ENCODE peak calls at places on chromosomes 6 and 20, in ten cellular contexts. One of them, this sample, is unnamed.

GRCh38 chr6:157746897-157747296 is 76.1 kb upstream of the SNX9 start:
- DNase-seq in cardiac muscle cell: no peak
- DNase-seq in fibroblast of lung: no peak
- DNase-seq in endodermal cell: peak; percentile 10
- DNase-seq in sigmoid colon: no peak
- DNase-seq in CD8-positive, alpha-beta T cell: no peak
- DNase-seq in lower lobe of right lung: no peak
- DNase-seq in gastrocnemius medialis: no peak
- DNase-seq in upper lobe of right lung: no peak
- DNase-seq in breast epithelium: no peak
- DNase-seq in this sample: no peak

GRCh38 chr20:37898301-37899104 is 4.4 kb upstream of the VSTM2L start:
- DNase-seq in cardiac muscle cell: no peak
- DNase-seq in fibroblast of lung: peak; percentile 74
- DNase-seq in endodermal cell: no peak
- DNase-seq in sigmoid colon: no peak
- DNase-seq in CD8-positive, alpha-beta T cell: no peak
- DNase-seq in lower lobe of right lung: no peak
- DNase-seq in gastrocnemius medialis: no peak
- DNase-seq in upper lobe of right lung: no peak
- DNase-seq in breast epithelium: no peak
- DNase-seq in this sample: no peak

GRCh38 chr6:46440133-46440532 is 51.1 kb downstream of the RCAN2 start:
- DNase-seq in cardiac muscle cell: no peak
- DNase-seq in fibroblast of lung: peak; percentile 18
- DNase-seq in endodermal cell: no peak
- DNase-seq in sigmoid colon: no peak
- DNase-seq in CD8-positive, alpha-beta T cell: no peak
- DNase-seq in lower lobe of right lung: no peak
- DNase-seq in gastrocnemius medialis: no peak
- DNase-seq in upper lobe of right lung: no peak
- DNase-seq in breast epithelium: no peak
- DNase-seq in this sample: no peak

GRCh38 chr20:24337074-24337473 is 132.4 kb upstream of the SYNDIG1 start:
- DNase-seq in cardiac muscle cell: no peak
- DNase-seq in fibroblast of lung: peak; percentile 36
- DNase-seq in endodermal cell: no peak
- DNase-seq in sigmoid colon: no peak
- DNase-seq in CD8-positive, alpha-beta T cell: no peak
- DNase-seq in lower lobe of right lung: no peak
- DNase-seq in gastrocnemius medialis: no peak
- DNase-seq in upper lobe of right lung: no peak
- DNase-seq in breast epithelium: no peak
- DNase-seq in this sample: no peak

GRCh38 chr6:12546659-12546987 is 169.9 kb upstream of the PHACTR1 start:
- DNase-seq in cardiac muscle cell: no peak
- DNase-seq in fibroblast of lung: no peak
- DNase-seq in endodermal cell: no peak
- DNase-seq in sigmoid colon: no peak
- DNase-seq in CD8-positive, alpha-beta T cell: no peak
- DNase-seq in lower lobe of right lung: no peak
- DNase-seq in gastrocnemius medialis: no peak
- DNase-seq in upper lobe of right lung: no peak
- DNase-seq in breast epithelium: no peak
- DNase-seq in this sample: no peak

GRCh38 chr6:12474167-12475140 is 184.3 kb downstream of the EDN1 start:
- DNase-seq in cardiac muscle cell: no peak
- DNase-seq in fibroblast of lung: peak; percentile 64
- DNase-seq in endodermal cell: no peak
- DNase-seq in sigmoid colon: no peak
- DNase-seq in CD8-positive, alpha-beta T cell: no peak
- DNase-seq in lower lobe of right lung: no peak
- DNase-seq in gastrocnemius medialis: no peak
- DNase-seq in upper lobe of right lung: no peak
- DNase-seq in breast epithelium: no peak
- DNase-seq in this sample: no peak

GRCh38 chr6:17059820-17060219 is 42.0 kb upstream of the STMND1 start:
- DNase-seq in cardiac muscle cell: no peak
- DNase-seq in fibroblast of lung: no peak
- DNase-seq in endodermal cell: no peak
- DNase-seq in sigmoid colon: no peak
- DNase-seq in CD8-positive, alpha-beta T cell: no peak
- DNase-seq in lower lobe of right lung: no peak
- DNase-seq in gastrocnemius medialis: no peak
- DNase-seq in upper lobe of right lung: no peak
- DNase-seq in breast epithelium: no peak
- DNase-seq in this sample: no peak

GRCh38 chr6:168313371-168314028 is 6.1 kb downstream of the DACT2 start:
- DNase-seq in cardiac muscle cell: no peak
- DNase-seq in fibroblast of lung: no peak
- DNase-seq in endodermal cell: peak; percentile 73
- DNase-seq in sigmoid colon: no peak
- DNase-seq in CD8-positive, alpha-beta T cell: no peak
- DNase-seq in lower lobe of right lung: no peak
- DNase-seq in gastrocnemius medialis: no peak
- DNase-seq in upper lobe of right lung: no peak
- DNase-seq in breast epithelium: no peak
- DNase-seq in this sample: no peak

GRCh38 chr6:36389353-36389752 is 1.9 kb upstream of the ETV7 start:
- DNase-seq in cardiac muscle cell: no peak
- DNase-seq in fibroblast of lung: no peak
- DNase-seq in endodermal cell: no peak
- DNase-seq in sigmoid colon: peak; percentile 12
- DNase-seq in CD8-positive, alpha-beta T cell: no peak
- DNase-seq in lower lobe of right lung: no peak
- DNase-seq in gastrocnemius medialis: no peak
- DNase-seq in upper lobe of right lung: no peak
- DNase-seq in breast epithelium: no peak
- DNase-seq in this sample: no peak

GRCh38 chr6:83153958-83154357 is 39.1 kb downstream of the PGM3 start:
- DNase-seq in cardiac muscle cell: no peak
- DNase-seq in fibroblast of lung: peak; percentile 6
- DNase-seq in endodermal cell: no peak
- DNase-seq in sigmoid colon: no peak
- DNase-seq in CD8-positive, alpha-beta T cell: no peak
- DNase-seq in lower lobe of right lung: no peak
- DNase-seq in gastrocnemius medialis: no peak
- DNase-seq in upper lobe of right lung: no peak
- DNase-seq in breast epithelium: no peak
- DNase-seq in this sample: no peak

GRCh38 chr6:37100740-37101139 is 69.2 kb upstream of the PIM1 start:
- DNase-seq in cardiac muscle cell: no peak
- DNase-seq in fibroblast of lung: no peak
- DNase-seq in endodermal cell: no peak
- DNase-seq in sigmoid colon: no peak
- DNase-seq in CD8-positive, alpha-beta T cell: no peak
- DNase-seq in lower lobe of right lung: no peak
- DNase-seq in gastrocnemius medialis: no peak
- DNase-seq in upper lobe of right lung: no peak
- DNase-seq in breast epithelium: no peak
- DNase-seq in this sample: no peak

GRCh38 chr20:30922129-30922528 is 335.3 kb upstream of the DEFB115 start:
- DNase-seq in cardiac muscle cell: no peak
- DNase-seq in fibroblast of lung: no peak
- DNase-seq in endodermal cell: no peak
- DNase-seq in sigmoid colon: no peak
- DNase-seq in CD8-positive, alpha-beta T cell: no peak
- DNase-seq in lower lobe of right lung: peak; percentile 30
- DNase-seq in gastrocnemius medialis: no peak
- DNase-seq in upper lobe of right lung: peak; percentile 58
- DNase-seq in breast epithelium: no peak
- DNase-seq in this sample: no peak

DNA sequence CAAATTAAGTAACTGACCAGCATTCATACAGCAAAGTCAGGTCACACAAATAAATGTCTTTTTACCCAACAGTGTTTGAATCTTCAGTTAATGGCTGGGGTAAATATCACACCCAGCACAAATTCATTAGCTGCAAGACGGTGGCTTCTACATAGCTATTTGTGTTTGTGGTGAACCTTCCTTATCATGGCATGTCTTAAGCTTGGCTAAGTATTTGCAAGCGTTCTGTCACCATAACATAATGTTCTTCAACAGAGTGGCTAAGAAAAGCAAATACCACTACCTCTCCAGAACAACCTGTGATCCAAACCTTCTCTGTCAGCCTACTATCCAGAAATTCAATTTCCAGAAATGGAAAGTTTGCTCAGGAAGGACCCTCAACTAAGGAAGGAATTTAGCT is 255.6 kb upstream of the TAB2 start:
- DNase-seq in cardiac muscle cell: no peak
- DNase-seq in fibroblast of lung: peak; percentile 16
- DNase-seq in endodermal cell: no peak
- DNase-seq in sigmoid colon: no peak
- DNase-seq in CD8-positive, alpha-beta T cell: no peak
- DNase-seq in lower lobe of right lung: no peak
- DNase-seq in gastrocnemius medialis: no peak
- DNase-seq in upper lobe of right lung: no peak
- DNase-seq in breast epithelium: no peak
- DNase-seq in this sample: no peak
- H3K4me3 ChIP-seq in cardiac muscle cell: no peak overlapping the region
- H3K4me3 ChIP-seq in fibroblast of lung: no peak overlapping the region
- H3K4me3 ChIP-seq in endodermal cell: no peak overlapping the region
- H3K4me3 ChIP-seq in sigmoid colon: no peak overlapping the region
- H3K4me3 ChIP-seq in CD8-positive, alpha-beta T cell: no peak overlapping the region
- H3K4me3 ChIP-seq in lower lobe of right lung: no peak overlapping the region
- H3K4me3 ChIP-seq in gastrocnemius medialis: no peak overlapping the region
- H3K4me3 ChIP-seq in upper lobe of right lung: no peak overlapping the region
- H3K4me3 ChIP-seq in breast epithelium: no peak overlapping the region
- H3K4me3 ChIP-seq in this sample: no peak overlapping the region

DNA sequence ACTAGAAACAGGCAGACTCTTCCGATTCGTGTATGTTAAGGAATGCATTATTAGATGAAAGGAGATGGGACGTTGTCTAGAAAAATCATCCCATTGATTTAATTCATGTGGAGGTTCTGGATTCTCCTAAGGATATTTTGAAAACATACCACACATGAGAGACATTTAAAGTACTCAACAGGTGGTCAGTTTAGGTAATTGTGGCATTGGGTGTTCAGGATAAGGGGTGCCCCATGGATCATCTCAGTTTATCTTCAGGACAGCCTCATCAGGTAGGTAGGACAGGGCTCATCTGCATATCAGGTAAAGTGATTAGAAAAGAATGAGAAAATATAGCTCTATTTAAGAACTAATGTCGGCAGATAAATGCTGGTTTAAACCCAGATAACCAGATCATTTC is 15.9 kb upstream of the PDE10A start:
- DNase-seq in cardiac muscle cell: no peak
- DNase-seq in fibroblast of lung: no peak
- DNase-seq in endodermal cell: no peak
- DNase-seq in sigmoid colon: no peak
- DNase-seq in CD8-positive, alpha-beta T cell: no peak
- DNase-seq in lower lobe of right lung: no peak
- DNase-seq in gastrocnemius medialis: no peak
- DNase-seq in upper lobe of right lung: no peak
- DNase-seq in breast epithelium: no peak
- DNase-seq in this sample: no peak
- H3K27ac ChIP-seq in cardiac muscle cell: no peak overlapping the region
- H3K27ac ChIP-seq in fibroblast of lung: no peak overlapping the region
- H3K27ac ChIP-seq in endodermal cell: no peak overlapping the region
- H3K27ac ChIP-seq in sigmoid colon: no peak overlapping the region
- H3K27ac ChIP-seq in CD8-positive, alpha-beta T cell: no peak overlapping the region
- H3K27ac ChIP-seq in lower lobe of right lung: no peak overlapping the region
- H3K27ac ChIP-seq in gastrocnemius medialis: no peak overlapping the region
- H3K27ac ChIP-seq in upper lobe of right lung: no peak overlapping the region
- H3K27ac ChIP-seq in breast epithelium: no peak overlapping the region
- H3K27ac ChIP-seq in this sample: no peak overlapping the region

DNA sequence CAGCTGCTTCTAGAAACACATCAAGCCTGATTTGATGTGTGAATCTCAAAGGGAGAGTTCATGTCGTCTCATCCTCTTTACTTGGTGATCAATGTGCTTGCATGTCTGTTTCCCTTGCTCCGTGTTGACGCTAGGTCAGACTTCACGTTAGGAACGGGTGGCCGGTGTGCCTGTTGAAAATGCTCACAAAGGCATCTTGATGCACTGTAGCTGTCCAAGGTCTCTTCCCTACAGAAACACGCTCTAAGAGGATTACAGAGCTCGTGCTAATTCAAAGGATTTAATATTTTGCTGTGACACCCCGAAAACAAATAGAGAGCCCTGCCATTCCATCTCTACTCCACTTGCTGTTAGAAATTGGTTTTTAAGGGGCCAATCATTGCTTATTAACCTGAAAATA is 84.7 kb downstream of the ID4 start:
- DNase-seq in cardiac muscle cell: peak; percentile 52
- DNase-seq in fibroblast of lung: no peak
- DNase-seq in endodermal cell: no peak
- DNase-seq in sigmoid colon: no peak
- DNase-seq in CD8-positive, alpha-beta T cell: no peak
- DNase-seq in lower lobe of right lung: no peak
- DNase-seq in gastrocnemius medialis: no peak
- DNase-seq in upper lobe of right lung: no peak
- DNase-seq in breast epithelium: no peak
- DNase-seq in this sample: no peak
- TF ChIP-seq CTCF in cardiac muscle cell: no peak
- TF ChIP-seq CTCF in fibroblast of lung: no peak
- TF ChIP-seq CTCF in endodermal cell: no peak
- TF ChIP-seq CTCF in sigmoid colon: no peak
- TF ChIP-seq CTCF in CD8-positive, alpha-beta T cell: no peak
- TF ChIP-seq CTCF in lower lobe of right lung: no peak
- TF ChIP-seq CTCF in gastrocnemius medialis: no peak
- TF ChIP-seq CTCF in upper lobe of right lung: no peak
- TF ChIP-seq CTCF in breast epithelium: no peak
- TF ChIP-seq CTCF in this sample: no peak

GRCh38 chr20:46308258-46309157 is at the start of gene CDH22:
- DNase-seq in cardiac muscle cell: peak; percentile 70
- DNase-seq in fibroblast of lung: peak; percentile 18
- DNase-seq in endodermal cell: peak; percentile 85
- DNase-seq in sigmoid colon: no peak
- DNase-seq in CD8-positive, alpha-beta T cell: no peak
- DNase-seq in lower lobe of right lung: peak; percentile 56
- DNase-seq in gastrocnemius medialis: peak; percentile 33
- DNase-seq in upper lobe of right lung: no peak
- DNase-seq in breast epithelium: no peak
- DNase-seq in this sample: peak; percentile 86

GRCh38 chr20:46305973-46306360 is 2.3 kb downstream of the CDH22 start:
- DNase-seq in cardiac muscle cell: no peak
- DNase-seq in fibroblast of lung: no peak
- DNase-seq in endodermal cell: no peak
- DNase-seq in sigmoid colon: no peak
- DNase-seq in CD8-positive, alpha-beta T cell: no peak
- DNase-seq in lower lobe of right lung: no peak
- DNase-seq in gastrocnemius medialis: no peak
- DNase-seq in upper lobe of right lung: no peak
- DNase-seq in breast epithelium: no peak
- DNase-seq in this sample: no peak

GRCh38 chr20:46306743-46307138 is 1.6 kb downstream of the CDH22 start:
- DNase-seq in cardiac muscle cell: no peak
- DNase-seq in fibroblast of lung: no peak
- DNase-seq in endodermal cell: peak; percentile 60
- DNase-seq in sigmoid colon: no peak
- DNase-seq in CD8-positive, alpha-beta T cell: no peak
- DNase-seq in lower lobe of right lung: no peak
- DNase-seq in gastrocnemius medialis: no peak
- DNase-seq in upper lobe of right lung: no peak
- DNase-seq in breast epithelium: no peak
- DNase-seq in this sample: no peak

GRCh38 chr20:46307139-46307998 is 929 bp downstream of the CDH22 start:
- DNase-seq in cardiac muscle cell: peak; percentile 68
- DNase-seq in fibroblast of lung: peak; percentile 25
- DNase-seq in endodermal cell: peak; percentile 90
- DNase-seq in sigmoid colon: peak; percentile 74
- DNase-seq in CD8-positive, alpha-beta T cell: peak; percentile 44
- DNase-seq in lower lobe of right lung: peak; percentile 72
- DNase-seq in gastrocnemius medialis: peak; percentile 29
- DNase-seq in upper lobe of right lung: peak; percentile 82
- DNase-seq in breast epithelium: no peak
- DNase-seq in this sample: peak; percentile 61

GRCh38 chr20:46307999-46308257 is 370 bp downstream of the CDH22 start:
- DNase-seq in cardiac muscle cell: no peak
- DNase-seq in fibroblast of lung: no peak
- DNase-seq in endodermal cell: no peak
- DNase-seq in sigmoid colon: no peak
- DNase-seq in CD8-positive, alpha-beta T cell: no peak
- DNase-seq in lower lobe of right lung: no peak
- DNase-seq in gastrocnemius medialis: no peak
- DNase-seq in upper lobe of right lung: no peak
- DNase-seq in breast epithelium: no peak
- DNase-seq in this sample: no peak
- H3K4me3 ChIP-seq in cardiac muscle cell: peak overlapping the region; percentile 51
- H3K4me3 ChIP-seq in fibroblast of lung: no peak overlapping the region
- H3K4me3 ChIP-seq in endodermal cell: peak overlapping the region; percentile 68
- H3K4me3 ChIP-seq in sigmoid colon: peak overlapping the region; percentile 47
- H3K4me3 ChIP-seq in CD8-positive, alpha-beta T cell: no peak overlapping the region
- H3K4me3 ChIP-seq in lower lobe of right lung: peak overlapping the region; percentile 51
- H3K4me3 ChIP-seq in gastrocnemius medialis: peak overlapping the region; percentile 57
- H3K4me3 ChIP-seq in upper lobe of right lung: peak overlapping the region; percentile 45
- H3K4me3 ChIP-seq in breast epithelium: peak overlapping the region; percentile 41
- H3K4me3 ChIP-seq in this sample: peak overlapping the region; percentile 30